ENCODE peak calls at places on chromosomes 6 and 20, in seven cellular contexts. T is right atrium auricular region, N is dorsolateral prefrontal cortex, E is IMR-90, K is thyroid gland, D is ovary, X is tibial nerve. O is an unnamed sample. For H3K27me3, the result is how much of the 10 kb centered on the place peaks cover.

GRCh38 chr6:42292002-42292735 is 74.5 kb upstream of the MRPS10 start:
- DNase-seq in T (no peak), N (no peak), E (peak), K (no peak), D (no peak), X (no peak), O (peak)

GRCh38 chr6:142478117-142478516 is 176.3 kb downstream of the ADGRG6 start:
- DNase-seq in T (no peak), N (no peak), E (peak), K (no peak), D (no peak), X (no peak), O (peak)

GRCh38 chr6:37612475-37612874 is 85.2 kb downstream of the MDGA1 start:
- DNase-seq in T (no peak), N (no peak), E (peak), K (no peak), D (no peak), X (no peak), O (no peak)

GRCh38 chr20:35568645-35569044 is 26.8 kb downstream of the ERGIC3 start:
- DNase-seq in T (no peak), N (no peak), E (no peak), K (no peak), D (no peak), X (no peak), O (no peak)

GRCh38 chr6:53461682-53462081 is 83.2 kb downstream of the GCLC start:
- DNase-seq in T (no peak), N (no peak), E (no peak), K (no peak), D (no peak), X (no peak), O (no peak)

GRCh38 chr20:54474866-54475265 is 527 bp upstream of the DOK5 start:
- DNase-seq in T (no peak), N (no peak), E (no peak), K (no peak), D (no peak), X (no peak), O (no peak)

GRCh38 chr6:110878751-110879539 is 4.4 kb downstream of the AMD1 start:
- DNase-seq in T (no peak), N (peak), E (peak), K (no peak), D (peak), X (no peak), O (peak)

GRCh38 chr6:34491091-34491430 is 25.2 kb downstream of the PACSIN1 start:
- DNase-seq in T (no peak), N (peak), E (peak), K (no peak), D (peak), X (no peak), O (no peak)

GRCh38 chr6:30720738-30721197 is 616 bp downstream of the TUBB start:
- DNase-seq in T (peak), N (peak), E (peak), K (peak), D (peak), X (peak), O (no peak)

GRCh38 chr6:44416103-44416502 is 28.6 kb downstream of the CDC5L start:
- DNase-seq in T (no peak), N (no peak), E (peak), K (no peak), D (no peak), X (no peak), O (peak)

GRCh38 chr6:21710908-21711627 is 117.5 kb downstream of the SOX4 start:
- DNase-seq in T (no peak), N (no peak), E (no peak), K (no peak), D (no peak), X (no peak), O (no peak)

GRCh38 chr6:22078802-22079545 is 217.9 kb downstream of the PRL start:
- DNase-seq in T (no peak), N (no peak), E (no peak), K (no peak), D (no peak), X (no peak), O (peak)

GRCh38 chr6:33847867-33848266 is 44.1 kb upstream of the MLN start:
- DNase-seq in T (no peak), N (no peak), E (no peak), K (no peak), D (no peak), X (no peak), O (no peak)

GRCh38 chr20:48971956-48972355 is 50.4 kb downstream of the ARFGEF2 start:
- DNase-seq in T (no peak), N (no peak), E (no peak), K (no peak), D (no peak), X (no peak), O (no peak)

GRCh38 chr6:168035098-168035660 is 37.7 kb downstream of the KIF25 start:
- DNase-seq in T (peak), N (no peak), E (peak), K (peak), D (peak), X (no peak), O (peak)

GRCh38 chr6:49634080-49634810 is 2.4 kb downstream of the RHAG start:
- DNase-seq in T (no peak), N (no peak), E (no peak), K (no peak), D (no peak), X (no peak), O (no peak)

GRCh38 chr6:79246891-79247290 is 12.4 kb upstream of the HMGN3 start:
- DNase-seq in T (no peak), N (no peak), E (no peak), K (no peak), D (no peak), X (no peak), O (no peak)

GRCh38 chr6:113412589-113413367 is 444.4 kb upstream of the MARCKS start:
- DNase-seq in T (no peak), N (no peak), E (no peak), K (no peak), D (no peak), X (no peak), O (no peak)

GRCh38 chr6:127516676-127517273 is 2.4 kb downstream of the MTCL3 start:
- DNase-seq in T (no peak), N (peak), E (peak), K (peak), D (no peak), X (no peak), O (peak)

GRCh38 chr6:135147637-135148592 is 33.2 kb upstream of the MYB start:
- DNase-seq in T (no peak), N (no peak), E (peak), K (no peak), D (no peak), X (no peak), O (peak)

GRCh38 chr6:47160702-47161101 is 118.6 kb upstream of the ADGRF1 start:
- DNase-seq in T (no peak), N (no peak), E (no peak), K (no peak), D (no peak), X (no peak), O (no peak)

GRCh38 chr6:45923831-45924391 is 91.7 kb downstream of the CLIC5 start:
- DNase-seq in T (no peak), N (no peak), E (peak), K (no peak), D (no peak), X (no peak), O (peak)

GRCh38 chr20:50569864-50570836 is 60.0 kb downstream of the PTPN1 start:
- DNase-seq in T (no peak), N (no peak), E (peak), K (no peak), D (no peak), X (no peak), O (peak)

GRCh38 chr20:36969478-36970186 is 18.1 kb upstream of the SAMHD1 start:
- DNase-seq in T (no peak), N (no peak), E (no peak), K (no peak), D (no peak), X (no peak), O (no peak)

GRCh38 chr6:6834356-6835342 is 246.1 kb downstream of the LY86 start:
- DNase-seq in T (no peak), N (no peak), E (no peak), K (peak), D (no peak), X (no peak), O (no peak)

GRCh38 chr6:33735201-33735600 is 11.5 kb downstream of the IP6K3 start:
- DNase-seq in T (no peak), N (no peak), E (no peak), K (no peak), D (no peak), X (no peak), O (no peak)

GRCh38 chr6:56220078-56220477 is 27.3 kb downstream of the COL21A1 start:
- DNase-seq in T (no peak), N (no peak), E (no peak), K (no peak), D (no peak), X (no peak), O (no peak)

GRCh38 chr6:111784423-111784822 is 88.8 kb downstream of the FYN start:
- DNase-seq in T (no peak), N (no peak), E (no peak), K (no peak), D (no peak), X (no peak), O (no peak)

GRCh38 chr6:43709654-43710303 is 22.2 kb upstream of the MRPS18A start:
- DNase-seq in T (no peak), N (no peak), E (no peak), K (no peak), D (no peak), X (no peak), O (no peak)

GRCh38 chr6:142945071-142945445 is at the start of gene HIVEP2:
- DNase-seq in T (peak), N (peak), E (peak), K (peak), D (peak), X (peak), O (peak)

GRCh38 chr20:60422848-60423247 is 464.6 kb downstream of the CDH26 start:
- DNase-seq in T (no peak), N (no peak), E (no peak), K (no peak), D (no peak), X (no peak), O (no peak)

GRCh38 chr20:13041574-13042457 is 33.0 kb downstream of the SPTLC3 start:
- DNase-seq in T (no peak), N (no peak), E (peak), K (no peak), D (no peak), X (no peak), O (no peak)

GRCh38 chr6:14441371-14441781 is 323.8 kb downstream of the CD83 start:
- DNase-seq in T (no peak), N (no peak), E (peak), K (no peak), D (peak), X (no peak), O (no peak)

GRCh38 chr6:100366419-100366818 is 98.3 kb downstream of the SIM1 start:
- DNase-seq in T (no peak), N (no peak), E (peak), K (no peak), D (no peak), X (no peak), O (peak)

GRCh38 chr20:42901689-42902518 is 287.8 kb downstream of the PTPRT start:
- DNase-seq in T (no peak), N (no peak), E (no peak), K (peak), D (peak), X (no peak), O (no peak)

GRCh38 chr20:3175270-3175669 is 1.9 kb upstream of the LZTS3 start:
- DNase-seq in T (no peak), N (no peak), E (no peak), K (no peak), D (no peak), X (no peak), O (no peak)

GRCh38 chr20:4131911-4132310 is 116.6 kb upstream of the RNF24 start:
- DNase-seq in T (no peak), N (no peak), E (no peak), K (no peak), D (no peak), X (no peak), O (no peak)

GRCh38 chr6:145209312-145209711 is 526.0 kb downstream of the EPM2A start:
- DNase-seq in T (no peak), N (no peak), E (no peak), K (no peak), D (no peak), X (no peak), O (peak)

GRCh38 chr6:145208474-145208873 is 526.8 kb downstream of the EPM2A start:
- DNase-seq in T (no peak), N (no peak), E (no peak), K (no peak), D (no peak), X (no peak), O (no peak)

GRCh38 chr6:145206247-145206907 is 528.9 kb downstream of the EPM2A start:
- DNase-seq in T (no peak), N (no peak), E (peak), K (no peak), D (peak), X (no peak), O (peak)

GRCh38 chr6:145199961-145200360 is 535.4 kb downstream of the EPM2A start:
- DNase-seq in T (no peak), N (no peak), E (peak), K (no peak), D (no peak), X (no peak), O (peak)

DNA sequence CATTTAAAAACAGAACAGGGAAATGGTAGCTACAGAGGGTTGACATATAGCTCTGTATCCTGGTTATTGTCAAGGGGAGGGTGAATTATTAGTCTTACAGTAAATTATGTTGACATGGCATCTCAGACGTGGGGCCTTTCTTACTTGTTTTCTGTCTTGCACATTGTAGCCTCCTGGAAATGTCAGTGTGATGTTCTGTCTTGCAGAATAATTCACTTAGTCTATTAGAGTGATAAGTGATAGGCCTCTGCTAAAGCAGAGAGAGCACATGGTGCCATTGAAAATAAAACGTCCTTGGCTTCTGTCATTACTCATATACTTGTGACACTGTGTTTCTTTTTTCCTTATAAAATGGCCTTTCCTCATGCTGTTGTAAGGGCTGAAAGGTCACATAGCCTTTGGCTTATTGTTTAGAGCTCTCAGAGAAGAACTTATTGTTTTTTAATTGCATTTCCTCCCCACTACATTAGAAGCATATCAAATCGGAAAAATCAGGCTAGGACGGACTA is 531.0 kb downstream of the EPM2A start:
- DNase-seq in T (no peak), N (no peak), E (no peak), K (no peak), D (no peak), X (no peak), O (no peak)
- H3K27ac ChIP-seq in T (no peak), N (no peak), E (no peak), K (no peak), D (no peak), X (no peak), O (no peak)

DNA sequence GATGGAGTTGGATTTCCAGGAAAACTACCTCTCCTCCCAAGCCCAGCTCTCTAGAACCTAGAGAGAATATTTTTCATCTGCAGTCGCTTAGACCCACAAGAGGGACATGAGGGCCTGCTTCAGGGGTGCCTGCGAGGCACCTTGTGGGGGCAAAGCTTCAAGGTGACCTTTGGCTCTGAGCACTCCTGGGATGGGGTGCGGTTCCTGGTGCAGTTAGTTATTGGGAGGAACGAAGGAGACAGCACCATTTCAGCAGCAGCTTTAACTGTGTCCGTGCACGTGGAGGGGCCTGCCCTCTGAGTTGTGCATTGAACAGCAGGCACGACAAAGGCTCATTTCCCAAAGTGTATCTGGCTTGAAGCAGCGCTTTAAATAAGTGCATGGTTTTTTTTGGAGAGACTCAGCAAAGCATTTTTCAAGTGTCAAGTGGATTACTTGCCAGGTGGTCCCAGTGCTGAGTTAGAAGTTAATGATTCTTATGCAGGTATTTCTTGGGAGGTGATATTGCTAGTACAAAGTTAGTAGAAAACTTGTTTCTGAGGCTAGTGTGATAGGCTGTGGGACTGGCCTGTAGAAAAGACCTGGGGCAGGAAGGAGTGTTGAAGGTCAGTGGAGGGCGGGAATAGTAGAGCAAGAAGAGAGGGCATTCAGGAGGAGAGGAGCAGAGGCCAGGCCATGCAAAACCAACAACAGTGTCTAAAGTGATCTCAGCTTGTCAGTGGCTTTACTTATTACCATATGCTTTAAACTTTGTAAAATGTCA is 3.8 kb downstream of the IGF2R start:
- DNase-seq in T (no peak), N (no peak), E (no peak), K (no peak), D (no peak), X (no peak), O (no peak)
- TF ChIP-seq CTCF in T (no peak), N (no peak), E (no peak), K (no peak), D (no peak), X (no peak), O (no peak)

DNA sequence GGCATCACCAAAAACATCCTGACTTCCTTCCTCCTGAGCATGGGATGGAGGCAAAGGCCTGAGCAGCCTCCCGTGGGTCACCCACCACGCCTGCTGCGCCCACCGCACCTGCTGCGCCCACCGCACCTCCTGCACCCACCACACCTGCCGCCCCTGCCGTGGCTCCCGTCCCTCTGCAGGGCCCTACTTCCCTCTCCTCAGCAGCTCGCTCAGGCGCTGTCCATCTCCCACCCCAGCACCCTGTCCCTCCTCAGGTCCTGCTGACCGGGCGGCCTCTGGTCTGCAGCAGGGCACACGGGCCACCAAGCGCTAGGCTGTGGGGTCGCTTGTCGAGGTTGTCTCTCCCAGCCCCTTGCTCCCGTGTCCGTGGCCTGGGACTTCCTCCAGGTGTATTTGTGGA is 72.7 kb upstream of the SLCO4A1 start:
- DNase-seq in T (no peak), N (no peak), E (no peak), K (no peak), D (no peak), X (no peak), O (no peak)
- H3K27me3 ChIP-seq in T (under half), N (under half), E (under half), K (under half), D (under half), X (half or more), O (under half)

GRCh38 chr6:106757722-106758467 is 128.5 kb downstream of the QRSL1 start:
- DNase-seq in T (no peak), N (no peak), E (no peak), K (no peak), D (no peak), X (no peak), O (no peak)

GRCh38 chr6:106752641-106753040 is 123.3 kb downstream of the QRSL1 start:
- DNase-seq in T (no peak), N (no peak), E (no peak), K (no peak), D (no peak), X (no peak), O (no peak)

GRCh38 chr6:106751501-106752252 is 122.3 kb downstream of the QRSL1 start:
- DNase-seq in T (no peak), N (no peak), E (peak), K (peak), D (no peak), X (no peak), O (no peak)

GRCh38 chr6:106757267-106757666 is 127.9 kb downstream of the QRSL1 start:
- DNase-seq in T (no peak), N (no peak), E (no peak), K (no peak), D (no peak), X (no peak), O (no peak)

DNA sequence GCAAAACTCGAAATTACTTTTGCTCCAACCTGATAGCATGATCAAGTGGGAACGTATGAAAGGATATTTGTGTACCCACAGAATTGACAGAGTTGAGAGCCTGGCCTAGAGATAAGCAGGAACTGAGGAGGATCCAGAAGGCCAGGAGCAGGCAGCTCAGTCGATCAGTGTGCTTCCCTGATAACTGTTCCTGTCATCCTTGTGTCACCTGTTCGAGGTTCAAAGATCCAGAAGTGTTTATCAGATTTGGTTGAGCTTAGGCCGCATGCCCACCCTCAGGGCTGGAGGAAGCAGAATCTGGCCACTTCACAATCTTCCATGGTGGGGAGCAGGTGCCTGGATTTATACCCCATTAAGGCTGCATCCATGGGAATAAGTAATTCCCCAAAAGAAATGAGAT is 124.8 kb downstream of the QRSL1 start:
- DNase-seq in T (no peak), N (no peak), E (no peak), K (no peak), D (no peak), X (no peak), O (no peak)
- H3K27ac ChIP-seq in T (no peak), N (no peak), E (no peak), K (no peak), D (no peak), X (no peak), O (no peak)

GRCh38 chr6:32114853-32115252 is 5.7 kb upstream of the TNXB start:
- DNase-seq in T (no peak), N (no peak), E (peak), K (no peak), D (peak), X (no peak), O (peak)

GRCh38 chr6:32118782-32119628 is 9.0 kb downstream of the ATF6B start:
- DNase-seq in T (peak), N (peak), E (peak), K (peak), D (peak), X (peak), O (peak)

GRCh38 chr6:32117461-32117860 is 8.3 kb upstream of the TNXB start:
- DNase-seq in T (no peak), N (no peak), E (no peak), K (no peak), D (no peak), X (no peak), O (no peak)

GRCh38 chr6:32115623-32116022 is 6.5 kb upstream of the TNXB start:
- DNase-seq in T (no peak), N (no peak), E (no peak), K (no peak), D (peak), X (no peak), O (no peak)

DNA sequence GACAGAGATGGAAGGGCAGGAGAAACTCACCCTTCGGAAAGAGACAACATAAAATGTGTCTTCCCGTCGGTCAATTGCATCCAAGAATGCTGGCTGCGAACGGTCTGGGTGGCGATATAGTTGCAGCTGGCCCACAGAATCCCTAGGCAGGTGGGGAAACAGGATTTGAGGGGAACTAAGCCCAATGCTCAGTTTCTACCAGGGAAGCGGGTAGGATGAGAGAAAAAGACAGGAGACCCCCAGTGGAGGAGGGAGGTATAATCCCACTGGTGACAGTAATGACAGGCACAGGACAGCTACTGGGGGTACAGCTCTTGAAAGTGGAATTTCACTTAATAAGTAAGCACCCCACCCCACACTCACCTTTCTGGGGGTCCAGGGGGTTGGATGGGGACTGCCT is 7.5 kb upstream of the TNXB start:
- DNase-seq in T (no peak), N (no peak), E (no peak), K (no peak), D (peak), X (no peak), O (peak)
- TF ChIP-seq CTCF in T (peak), N (no peak), E (peak), K (no peak), D (peak), X (peak), O (peak)